ENCODE peak calls at places on chromosome 5, in ten cellular contexts. V is effector memory CD8-positive, alpha-beta T cell; K is right lobe of liver; D is SW 1271; S is C1 segment of cervical spinal cord; O is PC-3; I is activated gamma-delta T cell treated with Interleukin-2 at 50 U/mL for 16 hours; A is NCI-H1694; P is CD8-positive, alpha-beta T cell; T is RCC 7860. X is an unnamed sample.

GRCh38 chr5:176541338-176542134 is 4.3 kb upstream of the RNF44 start:
- DNase-seq in V (peak), K (no peak), D (peak), S (no peak), O (peak), I (peak), A (peak), P (peak), T (no peak), X (peak)

GRCh38 chr5:68730220-68731010 is 363.4 kb upstream of the SLC30A5 start:
- DNase-seq in V (no peak), K (no peak), D (no peak), S (no peak), O (no peak), I (no peak), A (peak), P (no peak), T (peak), X (peak)

GRCh38 chr5:39211773-39212172 is 7.6 kb downstream of the FYB1 start:
- DNase-seq in V (no peak), K (no peak), D (no peak), S (no peak), O (no peak), I (no peak), A (no peak), P (no peak), T (no peak), X (no peak)

GRCh38 chr5:54535149-54535844 is 17.7 kb downstream of the SNX18 start:
- DNase-seq in V (no peak), K (peak), D (no peak), S (no peak), O (no peak), I (no peak), A (no peak), P (no peak), T (no peak), X (no peak)

GRCh38 chr5:36355513-36355912 is 53.8 kb upstream of the RANBP3L start:
- DNase-seq in V (no peak), K (no peak), D (no peak), S (no peak), O (no peak), I (no peak), A (no peak), P (no peak), T (no peak), X (peak)

GRCh38 chr5:37971483-37972024 is 131.7 kb upstream of the GDNF start:
- DNase-seq in V (no peak), K (no peak), D (no peak), S (no peak), O (no peak), I (no peak), A (no peak), P (no peak), T (no peak), X (no peak)

GRCh38 chr5:125700380-125700856 is 722.8 kb upstream of the GRAMD2B start:
- DNase-seq in V (no peak), K (no peak), D (no peak), S (no peak), O (peak), I (no peak), A (no peak), P (no peak), T (peak), X (no peak)

GRCh38 chr5:133399247-133399891 is 213.0 kb downstream of the FSTL4 start:
- DNase-seq in V (no peak), K (no peak), D (no peak), S (no peak), O (no peak), I (no peak), A (no peak), P (no peak), T (no peak), X (no peak)

GRCh38 chr5:1660511-1660910 is 136.8 kb upstream of the LPCAT1 start:
- DNase-seq in V (no peak), K (no peak), D (no peak), S (no peak), O (no peak), I (no peak), A (no peak), P (no peak), T (no peak), X (no peak)

GRCh38 chr5:77971965-77972544 is 195.9 kb upstream of the TBCA start:
- DNase-seq in V (no peak), K (no peak), D (no peak), S (no peak), O (no peak), I (no peak), A (no peak), P (no peak), T (no peak), X (no peak)

GRCh38 chr5:96297867-96298266 is 135.2 kb downstream of the PCSK1 start:
- DNase-seq in V (no peak), K (peak), D (no peak), S (no peak), O (no peak), I (no peak), A (no peak), P (no peak), T (no peak), X (peak)

GRCh38 chr5:82183828-82184227 is 94.3 kb downstream of the RPS23 start:
- DNase-seq in V (no peak), K (no peak), D (no peak), S (no peak), O (peak), I (no peak), A (no peak), P (no peak), T (peak), X (peak)

GRCh38 chr5:96934695-96935555 is 955 bp upstream of the LNPEP start:
- DNase-seq in V (peak), K (peak), D (peak), S (peak), O (peak), I (peak), A (peak), P (peak), T (peak), X (peak)

GRCh38 chr5:115419794-115420585 is 123.5 kb upstream of the CCDC112 start:
- DNase-seq in V (no peak), K (no peak), D (peak), S (no peak), O (peak), I (no peak), A (no peak), P (no peak), T (peak), X (peak)

GRCh38 chr5:125412561-125413535 is 666.4 kb upstream of the ZNF608 start:
- DNase-seq in V (no peak), K (no peak), D (no peak), S (peak), O (peak), I (no peak), A (peak), P (no peak), T (peak), X (peak)